ENCODE peak calls at places on chromosomes 16 and 17, in four cellular contexts. S, K, P and N are unnamed samples.

GRCh38 chr17:63911041-63911635 is at the start of gene CSHL1:
- DNase-seq in S (no peak), K (no peak), P (no peak), N (no peak)

GRCh38 chr16:3431779-3432219 is 11.5 kb downstream of the ZNF597 start:
- DNase-seq in S (peak), K (no peak), P (peak), N (no peak)

GRCh38 chr17:2027528-2028233 is 2.3 kb upstream of the DPH1 start:
- DNase-seq in S (no peak), K (no peak), P (no peak), N (no peak)

GRCh38 chr17:2214047-2214717 is 89.4 kb downstream of the SMG6 start:
- DNase-seq in S (peak), K (no peak), P (peak), N (no peak)

GRCh38 chr17:30824002-30824355 is 513 bp downstream of the CRLF3 start:
- DNase-seq in S (peak), K (no peak), P (no peak), N (peak)

GRCh38 chr17:76700627-76701470 is 9.9 kb downstream of the MXRA7 start:
- DNase-seq in S (peak), K (peak), P (peak), N (peak)

GRCh38 chr17:74754832-74755231 is 6.4 kb downstream of the NHERF1 start:
- DNase-seq in S (no peak), K (no peak), P (no peak), N (no peak)

GRCh38 chr16:54355251-54355650 is 68.7 kb upstream of the IRX3 start:
- DNase-seq in S (no peak), K (no peak), P (no peak), N (no peak)

GRCh38 chr16:81818514-81819304 is 39.6 kb downstream of the PLCG2 start:
- DNase-seq in S (no peak), K (no peak), P (no peak), N (no peak)

GRCh38 chr16:85460983-85461813 is 151.9 kb upstream of the GSE1 start:
- DNase-seq in S (peak), K (no peak), P (no peak), N (peak)

GRCh38 chr16:50467943-50468748 is 80.0 kb upstream of the NKD1 start:
- DNase-seq in S (no peak), K (no peak), P (peak), N (peak)

GRCh38 chr16:4984174-4985000 is 26.3 kb downstream of the SEC14L5 start:
- DNase-seq in S (no peak), K (no peak), P (no peak), N (no peak)

GRCh38 chr17:82444941-82445521 is 5.5 kb downstream of the CYBC1 start:
- DNase-seq in S (no peak), K (no peak), P (no peak), N (no peak)

GRCh38 chr17:42577140-42577531 is 393 bp downstream of the PSMC3IP start:
- DNase-seq in S (no peak), K (no peak), P (no peak), N (no peak)

GRCh38 chr17:21369395-21369794 is 6.8 kb upstream of the KCNJ12 start:
- DNase-seq in S (no peak), K (no peak), P (no peak), N (no peak)

GRCh38 chr16:4360538-4361021 is 9.5 kb upstream of the PAM16 start:
- DNase-seq in S (no peak), K (no peak), P (no peak), N (no peak)

GRCh38 chr17:81635973-81636504 is 873 bp downstream of the NPLOC4 start:
- DNase-seq in S (no peak), K (peak), P (no peak), N (no peak)

GRCh38 chr17:4208228-4208627 is 55.6 kb downstream of the ANKFY1 start:
- DNase-seq in S (no peak), K (no peak), P (no peak), N (no peak)
- TF ChIP-seq CTCF in S (no peak), K (no peak), P (no peak), N (no peak)

GRCh38 chr16:22186517-22186916 is 19.6 kb upstream of the EEF2K start:
- DNase-seq in S (no peak), K (no peak), P (no peak), N (peak)
- TF ChIP-seq CTCF in S (no peak), K (no peak), P (no peak), N (peak)

GRCh38 chr16:15461376-15461775 is 27.0 kb downstream of the BMERB1 start:
- DNase-seq in S (no peak), K (no peak), P (no peak), N (no peak)

GRCh38 chr16:15464401-15465186 is 30.2 kb downstream of the BMERB1 start:
- DNase-seq in S (no peak), K (no peak), P (no peak), N (no peak)

GRCh38 chr16:15466131-15466530 is 31.7 kb downstream of the BMERB1 start:
- DNase-seq in S (no peak), K (no peak), P (no peak), N (no peak)

GRCh38 chr16:15466886-15467781 is 32.7 kb downstream of the BMERB1 start:
- DNase-seq in S (no peak), K (no peak), P (no peak), N (no peak)
- TF ChIP-seq CTCF in S (peak), K (no peak), P (peak), N (no peak)

DNA sequence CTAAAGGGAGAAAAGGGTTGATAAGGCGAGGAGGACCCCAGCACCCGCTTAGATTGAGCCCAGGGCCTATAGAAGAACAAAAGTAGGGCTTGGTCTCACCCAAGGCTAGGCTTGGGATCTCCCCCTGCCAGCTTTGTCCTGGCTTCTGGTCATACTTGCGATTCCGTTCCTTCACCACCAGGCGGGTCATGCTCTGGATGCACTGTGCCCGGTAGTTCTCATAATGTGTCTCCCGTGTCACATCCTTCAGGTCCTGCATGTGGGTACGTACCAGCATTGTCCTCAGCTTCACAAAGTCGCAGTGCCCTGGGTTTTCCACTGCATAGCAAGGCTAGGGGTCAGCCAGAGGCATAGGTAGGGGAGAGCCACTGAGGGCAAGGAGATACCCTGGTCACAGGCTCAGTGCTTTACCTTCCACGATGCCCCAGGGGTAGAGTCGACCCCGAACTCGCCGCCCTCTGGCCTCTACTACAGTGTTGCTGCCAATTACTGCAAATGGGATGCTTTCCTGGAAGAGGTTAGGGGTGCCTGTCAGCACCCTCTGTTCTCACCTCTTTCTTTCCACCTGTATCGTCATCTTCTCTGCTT is 6.5 kb upstream of the MTMR4 start:
- DNase-seq in S (no peak), K (no peak), P (no peak), N (peak)
- TF ChIP-seq CTCF in S (no peak), K (peak), P (peak), N (peak)